ENCODE peak calls at places on chromosomes 11 and 22, in six cellular contexts. P, L, F, J, Y and R are unnamed samples.
A peak's percentile ranks its signal among the peaks of the same experiment; 100 is the strongest.

GRCh38 chr22:22687638-22688500 is 43.5 kb downstream of the GGTLC2 start:
- DNase-seq in Y (peak; percentile 48), L (peak; percentile 71), J (no peak), F (peak; percentile 51), P (peak; percentile 51), R (peak; percentile 20)

GRCh38 chr11:61072316-61073109 is 29.8 kb upstream of the CD5 start:
- DNase-seq in P (no peak), F (no peak), J (peak; percentile 58), Y (no peak), L (no peak), R (no peak)

GRCh38 chr22:25364281-25364680 is 144.8 kb downstream of the CRYBB2 start:
- DNase-seq in J (peak; percentile 32), L (no peak), F (no peak), P (no peak), Y (no peak), R (no peak)

GRCh38 chr22:27218521-27218920 is 561.1 kb downstream of the MIAT start:
- DNase-seq in J (peak; percentile 84), P (no peak), F (no peak), Y (no peak), L (no peak), R (no peak)

GRCh38 chr11:108170191-108170590 is 48.8 kb downstream of the ACAT1 start:
- DNase-seq in Y (no peak), P (no peak), F (no peak), L (no peak), J (no peak), R (no peak)

GRCh38 chr11:132142102-132142501 is 771.7 kb downstream of the NTM start:
- DNase-seq in P (no peak), J (no peak), Y (no peak), F (no peak), L (no peak), R (no peak)

GRCh38 chr11:70540196-70540595 is 141.9 kb downstream of the CTTN start:
- DNase-seq in L (no peak), F (no peak), J (no peak), P (no peak), Y (no peak), R (no peak)

GRCh38 chr11:118996926-118997626 is 862 bp upstream of the CENATAC start:
- DNase-seq in L (peak; percentile 69), J (no peak), P (peak; percentile 17), Y (peak; percentile 71), F (no peak), R (no peak)

GRCh38 chr11:31816467-31817053 is 5.4 kb upstream of the PAX6 start:
- DNase-seq in P (no peak), J (peak; percentile 56), L (no peak), Y (peak; percentile 65), F (no peak), R (no peak)

GRCh38 chr11:115665958-115666357 is 161.7 kb upstream of the CADM1 start:
- DNase-seq in F (no peak), J (peak; percentile 18), P (no peak), Y (no peak), L (no peak), R (no peak)

GRCh38 chr22:30017375-30017774 is 62.9 kb upstream of the HORMAD2 start:
- DNase-seq in L (peak; percentile 72), Y (no peak), J (no peak), P (no peak), F (no peak), R (no peak)

GRCh38 chr22:42692239-42693054 is 28.2 kb downstream of the A4GALT start:
- DNase-seq in F (no peak), J (no peak), P (no peak), L (no peak), Y (no peak), R (no peak)

GRCh38 chr11:22657101-22657694 is 9.2 kb upstream of the GAS2 start:
- DNase-seq in L (no peak), F (no peak), Y (no peak), P (no peak), J (no peak), R (no peak)

GRCh38 chr11:70468256-70469230 is 70.2 kb downstream of the CTTN start:
- DNase-seq in P (no peak), L (no peak), F (no peak), J (no peak), Y (peak; percentile 40), R (no peak)

GRCh38 chr11:111730871-111731591 is 35.2 kb downstream of the PPP2R1B start:
- DNase-seq in Y (no peak), F (no peak), L (no peak), P (no peak), J (peak; percentile 73), R (no peak)

GRCh38 chr11:119121811-119122124 is 388 bp downstream of the HINFP start:
- DNase-seq in P (no peak), Y (no peak), J (no peak), F (no peak), L (no peak), R (no peak)

GRCh38 chr22:39237276-39238123 is 7.3 kb downstream of the PDGFB start:
- DNase-seq in L (no peak), P (no peak), F (no peak), Y (no peak), J (no peak), R (no peak)

GRCh38 chr11:114149689-114150407 is 90.3 kb downstream of the ZBTB16 start:
- DNase-seq in Y (peak; percentile 89), P (no peak), J (peak; percentile 34), L (peak; percentile 59), F (no peak), R (no peak)

GRCh38 chr11:72724851-72725730 is 27.1 kb downstream of the ARAP1 start:
- DNase-seq in P (peak; percentile 79), J (peak; percentile 86), F (peak; percentile 83), L (peak; percentile 84), Y (peak; percentile 90), R (peak; percentile 68)

GRCh38 chr11:2778630-2779498 is 79.1 kb upstream of the KCNQ1OT1 start:
- DNase-seq in F (peak; percentile 68), Y (no peak), J (peak; percentile 93), P (peak; percentile 2), L (no peak), R (peak; percentile 9)

GRCh38 chr11:46659908-46660307 is 40.5 kb downstream of the ARHGAP1 start:
- DNase-seq in J (peak; percentile 55), P (no peak), F (no peak), Y (no peak), L (peak; percentile 81), R (no peak)

GRCh38 chr11:2862395-2862949 is 23.1 kb downstream of the CDKN1C start:
- DNase-seq in Y (no peak), J (no peak), P (no peak), L (no peak), F (no peak), R (no peak)

DNA sequence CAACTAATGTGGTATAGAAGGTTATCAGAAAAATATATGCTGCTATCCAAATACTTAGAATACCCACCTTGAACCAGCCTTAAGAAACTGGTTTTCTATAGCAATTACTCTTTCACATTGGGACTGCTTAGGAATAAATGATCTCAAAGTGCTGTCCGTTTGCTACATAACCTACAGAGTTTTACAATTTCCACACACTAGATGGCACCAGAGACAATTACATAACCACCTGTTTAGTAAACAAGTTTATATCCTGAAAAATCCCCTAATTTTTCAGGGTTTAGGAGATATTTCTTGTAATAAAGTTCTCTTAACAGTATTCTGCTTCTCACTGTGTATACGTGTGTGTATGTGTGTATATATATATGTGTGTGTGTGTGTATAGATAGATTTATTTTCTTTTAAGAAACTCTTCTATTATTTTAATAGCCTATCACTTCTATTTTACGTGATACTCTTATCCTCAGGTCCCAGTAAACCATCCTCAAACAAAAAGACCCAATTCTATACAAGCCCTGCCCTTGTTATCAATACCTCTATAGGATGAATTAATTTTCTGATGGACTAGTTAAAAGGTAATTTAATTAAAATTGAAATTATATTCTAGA is 6.7 kb upstream of the OR5I1 start:
- DNase-seq in P (peak; percentile 26), F (no peak), J (no peak), L (peak; percentile 43), Y (peak; percentile 50), R (no peak)
- TF ChIP-seq CTCF in P (peak; percentile 63), F (peak; percentile 51), J (no peak), L (peak; percentile 37), Y (peak; percentile 67), R (peak; percentile 77)

GRCh38 chr11:17770048-17770652 is 35.6 kb downstream of the KCNC1 start:
- DNase-seq in J (no peak), P (no peak), L (no peak), F (no peak), Y (no peak), R (peak; percentile 35)
- TF ChIP-seq CTCF in J (no peak), P (no peak), L (peak; percentile 9), F (no peak), Y (no peak), R (peak; percentile 49)

DNA sequence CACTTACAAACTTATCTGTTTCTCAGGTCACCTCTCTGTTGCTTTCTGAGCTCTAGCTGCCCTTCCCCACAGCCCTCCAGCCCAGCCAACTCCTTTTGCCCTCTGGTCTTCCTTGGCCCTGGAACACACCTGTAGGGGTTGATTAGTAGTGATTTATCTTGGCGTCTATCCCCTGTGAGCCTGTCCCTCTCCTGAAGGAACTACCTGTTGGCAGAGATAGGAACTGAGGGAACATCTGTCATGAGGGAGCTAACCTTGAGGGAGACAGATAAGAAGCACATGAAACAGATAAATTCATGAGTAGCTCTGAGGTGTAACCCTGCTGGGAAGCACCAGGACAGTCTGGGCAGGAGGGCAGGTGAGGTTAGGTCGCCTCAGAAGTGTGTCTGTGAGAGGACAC is 38.9 kb downstream of the CABIN1 start:
- DNase-seq in J (no peak), L (no peak), F (no peak), P (no peak), Y (no peak), R (no peak)
- TF ChIP-seq CTCF in J (no peak), L (no peak), F (no peak), P (no peak), Y (no peak), R (no peak)

GRCh38 chr11:18012906-18013781 is at the start of gene SERGEF:
- DNase-seq in F (peak; percentile 87), L (peak; percentile 75), Y (peak; percentile 91), P (peak; percentile 85), J (peak; percentile 95), R (peak; percentile 88)

GRCh38 chr11:18014876-18015275 is 2.0 kb upstream of the SERGEF start:
- DNase-seq in F (no peak), P (no peak), J (no peak), Y (no peak), L (no peak), R (no peak)

GRCh38 chr11:18012314-18012905 is 437 bp downstream of the SERGEF start:
- DNase-seq in L (peak; percentile 17), F (peak; percentile 45), Y (peak; percentile 8), J (peak; percentile 69), P (no peak), R (peak; percentile 18)

GRCh38 chr11:18011633-18012313 is 1.1 kb downstream of the SERGEF start:
- DNase-seq in F (no peak), J (no peak), P (no peak), L (no peak), Y (peak; percentile 1), R (no peak)

DNA sequence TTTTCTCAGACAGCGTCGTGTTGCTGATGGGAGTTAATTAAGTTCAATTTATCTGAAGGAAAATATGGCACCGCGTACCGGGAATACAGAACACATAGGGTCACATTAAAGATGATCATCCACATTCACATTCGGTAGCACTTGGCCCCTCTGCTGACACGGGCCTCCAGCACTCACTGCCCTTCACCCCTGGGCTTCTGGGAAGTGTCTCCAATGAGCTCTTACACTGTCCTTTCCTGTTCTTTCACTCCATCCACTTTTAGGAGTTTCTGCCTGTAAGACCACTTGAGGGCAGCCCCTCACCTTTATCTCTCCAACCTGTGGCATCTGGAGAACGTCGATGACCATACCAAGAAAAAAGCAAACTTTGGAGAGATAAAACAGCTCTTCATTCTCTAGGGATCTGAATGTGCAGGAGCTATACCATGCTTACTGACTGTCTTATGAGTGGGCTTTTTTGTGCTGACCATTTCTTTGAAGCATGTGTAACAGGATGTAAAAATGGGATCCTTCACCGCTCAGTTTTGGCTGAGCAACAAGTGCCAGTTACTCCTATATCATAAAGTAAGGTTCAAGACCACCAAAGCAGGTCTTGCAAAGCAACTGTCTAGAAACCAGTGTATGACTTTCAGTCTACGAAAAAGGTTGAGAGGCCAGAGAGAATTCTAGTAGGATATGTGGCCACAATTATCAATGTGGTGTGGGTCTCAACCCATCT is 1.1 kb upstream of the SERGEF start:
- DNase-seq in J (no peak), P (no peak), Y (no peak), L (no peak), F (no peak), R (no peak)
- TF ChIP-seq CTCF in J (no peak), P (no peak), Y (no peak), L (no peak), F (no peak), R (no peak)